ENCODE peak calls at places on chromosomes 3 and 15, in four cellular contexts. One of them, this sample, is unnamed.

GRCh38 chr15:39397883-39398282 is 183.0 kb upstream of the THBS1 start:
- DNase-seq in K562: peak; percentile 37
- DNase-seq in GM12878: no peak
- DNase-seq in HCT116: no peak
- DNase-seq in this sample: no peak

GRCh38 chr15:42034628-42035177 is 13.9 kb upstream of the PLA2G4E start:
- DNase-seq in GM12878: no peak
- DNase-seq in HCT116: no peak
- DNase-seq in K562: no peak
- DNase-seq in this sample: no peak

GRCh38 chr3:44989636-44990373 is 13.8 kb downstream of the EXOSC7 start:
- DNase-seq in K562: no peak
- DNase-seq in GM12878: no peak
- DNase-seq in HCT116: no peak
- DNase-seq in this sample: no peak

GRCh38 chr15:25251700-25252390 is 187.0 kb downstream of the UBE3A start:
- DNase-seq in HCT116: no peak
- DNase-seq in GM12878: no peak
- DNase-seq in K562: no peak
- DNase-seq in this sample: peak; percentile 3

GRCh38 chr3:113575191-113575590 is 42.8 kb downstream of the SIDT1 start:
- DNase-seq in K562: no peak
- DNase-seq in HCT116: no peak
- DNase-seq in GM12878: no peak
- DNase-seq in this sample: no peak

GRCh38 chr3:11629716-11630115 is 14.0 kb downstream of the VGLL4 start:
- DNase-seq in GM12878: no peak
- DNase-seq in HCT116: no peak
- DNase-seq in K562: no peak
- DNase-seq in this sample: no peak

GRCh38 chr3:42751609-42752008 is 21.4 kb downstream of the CCDC13 start:
- DNase-seq in K562: no peak
- DNase-seq in GM12878: no peak
- DNase-seq in HCT116: no peak
- DNase-seq in this sample: no peak

GRCh38 chr3:86830566-86830965 is 160.4 kb downstream of the VGLL3 start:
- DNase-seq in HCT116: no peak
- DNase-seq in K562: no peak
- DNase-seq in GM12878: no peak
- DNase-seq in this sample: no peak

GRCh38 chr3:194586839-194587238 is 46.4 kb downstream of the TMEM44 start:
- DNase-seq in GM12878: no peak
- DNase-seq in K562: no peak
- DNase-seq in HCT116: no peak
- DNase-seq in this sample: no peak

GRCh38 chr3:146218880-146219866 is 31.7 kb downstream of the PLSCR4 start:
- DNase-seq in GM12878: no peak
- DNase-seq in K562: peak; percentile 32
- DNase-seq in HCT116: no peak
- DNase-seq in this sample: no peak

GRCh38 chr3:4524423-4524769 is 31.2 kb downstream of the ITPR1 start:
- DNase-seq in K562: peak; percentile 59
- DNase-seq in HCT116: no peak
- DNase-seq in GM12878: no peak
- DNase-seq in this sample: no peak

GRCh38 chr3:140007946-140008692 is 73.1 kb downstream of the CLSTN2 start:
- DNase-seq in K562: no peak
- DNase-seq in HCT116: no peak
- DNase-seq in GM12878: no peak
- DNase-seq in this sample: no peak

GRCh38 chr3:46908294-46908985 is 30.9 kb downstream of the PTH1R start:
- DNase-seq in K562: no peak
- DNase-seq in HCT116: no peak
- DNase-seq in GM12878: no peak
- DNase-seq in this sample: no peak

GRCh38 chr15:101167791-101168462 is 83.9 kb downstream of the CHSY1 start:
- DNase-seq in GM12878: no peak
- DNase-seq in HCT116: peak; percentile 31
- DNase-seq in K562: peak; percentile 97
- DNase-seq in this sample: no peak

GRCh38 chr15:97652700-97653167 is 307.8 kb upstream of the ARRDC4 start:
- DNase-seq in K562: no peak
- DNase-seq in HCT116: no peak
- DNase-seq in GM12878: no peak
- DNase-seq in this sample: peak; percentile 50

GRCh38 chr15:54066403-54066802 is 88.2 kb downstream of the UNC13C start:
- DNase-seq in GM12878: no peak
- DNase-seq in K562: no peak
- DNase-seq in HCT116: no peak
- DNase-seq in this sample: no peak

GRCh38 chr3:186208328-186208989 is 99.6 kb upstream of the ETV5 start:
- DNase-seq in K562: no peak
- DNase-seq in HCT116: no peak
- DNase-seq in GM12878: no peak
- DNase-seq in this sample: no peak

GRCh38 chr15:100889359-100890058 is 9.9 kb downstream of the ALDH1A3 start:
- DNase-seq in K562: no peak
- DNase-seq in GM12878: no peak
- DNase-seq in HCT116: no peak
- DNase-seq in this sample: no peak

GRCh38 chr3:160564949-160565441 is 376 bp downstream of the KPNA4 start:
- DNase-seq in K562: peak; percentile 71
- DNase-seq in GM12878: no peak
- DNase-seq in HCT116: peak; percentile 22
- DNase-seq in this sample: peak; percentile 66

GRCh38 chr3:196969001-196969659 is 497 bp upstream of the PIGZ start:
- DNase-seq in GM12878: no peak
- DNase-seq in K562: peak; percentile 64
- DNase-seq in HCT116: no peak
- DNase-seq in this sample: no peak

GRCh38 chr3:52931889-52932288 is 34.5 kb upstream of the STIMATE start:
- DNase-seq in GM12878: no peak
- DNase-seq in HCT116: no peak
- DNase-seq in K562: no peak
- DNase-seq in this sample: no peak

GRCh38 chr3:29338377-29338776 is 57.5 kb downstream of the RBMS3 start:
- DNase-seq in K562: no peak
- DNase-seq in GM12878: no peak
- DNase-seq in HCT116: no peak
- DNase-seq in this sample: no peak

GRCh38 chr3:77456881-77457280 is 417.0 kb downstream of the ROBO2 start:
- DNase-seq in K562: no peak
- DNase-seq in GM12878: no peak
- DNase-seq in HCT116: no peak
- DNase-seq in this sample: no peak

GRCh38 chr3:45362768-45363167 is 25.6 kb upstream of the LARS2 start:
- DNase-seq in GM12878: no peak
- DNase-seq in HCT116: no peak
- DNase-seq in K562: no peak
- DNase-seq in this sample: no peak

GRCh38 chr3:152126260-152126659 is 142.5 kb upstream of the MBNL1 start:
- DNase-seq in GM12878: no peak
- DNase-seq in K562: no peak
- DNase-seq in HCT116: no peak
- DNase-seq in this sample: no peak

GRCh38 chr3:105281989-105282388 is 84.7 kb upstream of the ALCAM start:
- DNase-seq in K562: no peak
- DNase-seq in GM12878: no peak
- DNase-seq in HCT116: no peak
- DNase-seq in this sample: no peak

GRCh38 chr3:187708696-187709095 is 6.3 kb upstream of the RTP2 start:
- DNase-seq in K562: no peak
- DNase-seq in GM12878: no peak
- DNase-seq in HCT116: no peak
- DNase-seq in this sample: no peak

GRCh38 chr3:56790016-56790950 is 11.5 kb downstream of the ARHGEF3 start:
- DNase-seq in HCT116: no peak
- DNase-seq in K562: no peak
- DNase-seq in GM12878: no peak
- DNase-seq in this sample: no peak

GRCh38 chr15:88747626-88748025 is 55.6 kb upstream of the ACAN start:
- DNase-seq in GM12878: no peak
- DNase-seq in K562: no peak
- DNase-seq in HCT116: no peak
- DNase-seq in this sample: no peak

GRCh38 chr15:74173545-74174215 is at the start of gene ISLR:
- DNase-seq in HCT116: no peak
- DNase-seq in K562: no peak
- DNase-seq in GM12878: no peak
- DNase-seq in this sample: peak; percentile 19

GRCh38 chr3:45496550-45496949 is 98.0 kb upstream of the LIMD1 start:
- DNase-seq in GM12878: no peak
- DNase-seq in K562: no peak
- DNase-seq in HCT116: no peak
- DNase-seq in this sample: no peak

GRCh38 chr15:66912001-66912400 is 153.4 kb upstream of the SMAD3 start:
- DNase-seq in GM12878: no peak
- DNase-seq in HCT116: no peak
- DNase-seq in K562: no peak
- DNase-seq in this sample: no peak

GRCh38 chr15:73352082-73352481 is 16.7 kb downstream of the HCN4 start:
- DNase-seq in GM12878: no peak
- DNase-seq in K562: no peak
- DNase-seq in HCT116: no peak
- DNase-seq in this sample: no peak

GRCh38 chr3:149274220-149274619 is 52.6 kb upstream of the CP start:
- DNase-seq in K562: no peak
- DNase-seq in GM12878: no peak
- DNase-seq in HCT116: no peak
- DNase-seq in this sample: no peak

GRCh38 chr3:149276621-149277020 is 55.0 kb upstream of the CP start:
- DNase-seq in K562: no peak
- DNase-seq in GM12878: no peak
- DNase-seq in HCT116: no peak
- DNase-seq in this sample: no peak

GRCh38 chr3:149271669-149272068 is 50.0 kb upstream of the CP start:
- DNase-seq in GM12878: no peak
- DNase-seq in K562: no peak
- DNase-seq in HCT116: no peak
- DNase-seq in this sample: no peak

GRCh38 chr3:149270180-149270579 is 48.6 kb upstream of the CP start:
- DNase-seq in HCT116: no peak
- DNase-seq in GM12878: no peak
- DNase-seq in K562: no peak
- DNase-seq in this sample: no peak

GRCh38 chr3:149273096-149273751 is 51.6 kb upstream of the CP start:
- DNase-seq in HCT116: peak; percentile 86
- DNase-seq in GM12878: peak; percentile 45
- DNase-seq in K562: peak; percentile 78
- DNase-seq in this sample: peak; percentile 30
- TF ChIP-seq MAX in HCT116: peak; percentile 9
- TF ChIP-seq MAX in GM12878: no peak
- TF ChIP-seq MAX in K562: no peak
- TF ChIP-seq MAX in this sample: no peak

GRCh38 chr3:150922611-150923010 is 17.4 kb upstream of the MINDY4B start:
- DNase-seq in K562: peak; percentile 52
- DNase-seq in GM12878: no peak
- DNase-seq in HCT116: peak; percentile 21
- DNase-seq in this sample: peak; percentile 70

GRCh38 chr3:150928234-150928633 is 23.0 kb upstream of the MINDY4B start:
- DNase-seq in HCT116: no peak
- DNase-seq in GM12878: no peak
- DNase-seq in K562: no peak
- DNase-seq in this sample: no peak

GRCh38 chr3:150926328-150926727 is 21.1 kb upstream of the MINDY4B start:
- DNase-seq in K562: no peak
- DNase-seq in HCT116: no peak
- DNase-seq in GM12878: no peak
- DNase-seq in this sample: no peak

GRCh38 chr3:150921207-150921606 is 16.0 kb upstream of the MINDY4B start:
- DNase-seq in GM12878: no peak
- DNase-seq in K562: no peak
- DNase-seq in HCT116: no peak
- DNase-seq in this sample: no peak

GRCh38 chr3:150925751-150926201 is 20.5 kb upstream of the MINDY4B start:
- DNase-seq in GM12878: no peak
- DNase-seq in K562: peak; percentile 64
- DNase-seq in HCT116: peak; percentile 42
- DNase-seq in this sample: peak; percentile 86
- TF ChIP-seq ATF3 in GM12878: no peak
- TF ChIP-seq ATF3 in K562: no peak
- TF ChIP-seq ATF3 in HCT116: no peak
- TF ChIP-seq ATF3 in this sample: no peak

DNA sequence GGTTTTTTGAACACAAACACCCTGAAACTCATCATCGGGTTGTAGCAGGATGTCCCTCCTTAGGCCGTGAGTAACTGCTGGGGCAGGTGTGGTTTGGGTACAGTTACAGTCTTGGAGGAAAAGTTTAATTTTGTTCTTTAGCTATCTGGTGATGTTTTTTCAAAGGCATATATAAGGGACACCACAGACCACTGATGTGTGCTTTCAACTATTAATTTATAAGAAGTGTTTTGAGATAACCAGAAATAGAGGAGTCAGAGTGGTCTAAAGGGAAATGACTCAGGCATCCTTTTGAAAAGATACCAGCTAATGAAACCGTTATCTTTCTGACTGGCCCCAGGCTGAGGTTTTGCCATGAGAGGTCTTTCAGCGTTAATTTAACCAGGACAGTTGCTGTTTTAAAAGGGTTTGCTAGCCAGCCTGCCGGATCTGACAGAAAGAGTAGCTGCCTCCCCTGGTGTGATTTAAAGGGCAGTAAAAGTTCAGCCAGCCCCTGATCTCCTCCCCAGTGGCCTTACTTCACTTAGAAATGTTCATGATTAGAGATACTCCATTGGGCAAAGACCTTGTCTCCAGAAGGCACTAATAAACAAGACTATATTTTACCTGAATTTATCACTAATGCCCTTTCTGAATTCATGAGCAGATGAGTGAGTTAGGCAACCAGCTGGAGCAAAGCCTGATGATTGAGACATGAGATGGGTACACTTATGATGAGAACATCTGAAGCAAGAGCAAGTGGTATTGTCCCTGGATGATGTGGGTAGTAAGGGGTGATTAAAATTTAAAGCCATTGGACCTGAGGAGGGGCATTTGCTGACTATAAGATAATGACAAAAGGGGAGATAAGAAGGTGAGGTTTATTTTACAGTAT is 482.5 kb upstream of the TBL1XR1 start:
- DNase-seq in K562: peak; percentile 68
- DNase-seq in HCT116: no peak
- DNase-seq in GM12878: no peak
- DNase-seq in this sample: no peak
- TF ChIP-seq MAX in K562: no peak
- TF ChIP-seq MAX in HCT116: no peak
- TF ChIP-seq MAX in GM12878: no peak
- TF ChIP-seq MAX in this sample: no peak

DNA sequence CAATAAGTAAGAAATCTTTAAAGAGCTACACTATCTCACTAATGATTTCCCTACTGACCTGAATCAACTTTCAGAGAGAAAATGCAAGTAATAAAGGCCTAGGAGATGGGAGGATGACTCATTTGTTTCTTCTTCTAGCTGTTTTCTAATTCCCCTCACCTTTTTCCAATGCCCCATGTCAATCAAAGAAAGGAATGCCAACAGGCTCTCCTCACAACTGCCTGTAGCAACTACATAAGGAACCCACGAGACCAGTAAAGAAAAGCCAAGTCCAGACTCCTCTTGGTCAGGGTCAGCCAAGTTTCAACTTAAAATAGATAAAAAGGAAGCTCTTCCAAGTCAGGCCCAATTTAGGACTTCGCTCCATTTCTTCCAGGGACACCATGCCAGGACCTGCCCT is 201.9 kb downstream of the TNIK start:
- DNase-seq in GM12878: no peak
- DNase-seq in K562: no peak
- DNase-seq in HCT116: peak; percentile 56
- DNase-seq in this sample: no peak
- TF ChIP-seq ATF3 in GM12878: no peak
- TF ChIP-seq ATF3 in K562: no peak
- TF ChIP-seq ATF3 in HCT116: no peak
- TF ChIP-seq ATF3 in this sample: no peak

This sample was measured in WTC11.